ENCODE peak calls at places on chromosomes 11 and 22, in four cellular contexts. One of them, this sample, is unnamed.

GRCh38 chr11:2522636-2523255 is 77.9 kb downstream of the KCNQ1 start:
- DNase-seq in HepG2: no peak
- DNase-seq in K562: no peak
- DNase-seq in GM12878: no peak
- DNase-seq in this sample: peak; percentile 30

GRCh38 chr11:64261556-64262080 is 10.3 kb downstream of the PLCB3 start:
- DNase-seq in HepG2: no peak
- DNase-seq in GM12878: no peak
- DNase-seq in K562: no peak
- DNase-seq in this sample: no peak

GRCh38 chr11:127627629-127628462 is 627.3 kb upstream of the KIRREL3 start:
- DNase-seq in K562: no peak
- DNase-seq in HepG2: no peak
- DNase-seq in GM12878: no peak
- DNase-seq in this sample: no peak

GRCh38 chr11:112227002-112227401 is 774 bp downstream of the PTS start:
- DNase-seq in GM12878: no peak
- DNase-seq in HepG2: no peak
- DNase-seq in K562: peak; percentile 48
- DNase-seq in this sample: peak; percentile 35

GRCh38 chr11:86623736-86624135 is 48.7 kb downstream of the ME3 start:
- DNase-seq in HepG2: no peak
- DNase-seq in GM12878: no peak
- DNase-seq in K562: no peak
- DNase-seq in this sample: no peak

GRCh38 chr11:118343248-118343647 is 743 bp upstream of the CD3D start:
- DNase-seq in HepG2: no peak
- DNase-seq in GM12878: no peak
- DNase-seq in K562: no peak
- DNase-seq in this sample: no peak

GRCh38 chr11:65351511-65351910 is 3.0 kb upstream of the TIGD3 start:
- DNase-seq in HepG2: no peak
- DNase-seq in GM12878: no peak
- DNase-seq in K562: no peak
- DNase-seq in this sample: no peak

GRCh38 chr11:43639920-43640319 is 40.6 kb upstream of the HSD17B12 start:
- DNase-seq in HepG2: no peak
- DNase-seq in GM12878: no peak
- DNase-seq in K562: no peak
- DNase-seq in this sample: no peak

GRCh38 chr22:32202539-32203180 is 2.2 kb downstream of the RFPL2 start:
- DNase-seq in HepG2: peak; percentile 68
- DNase-seq in GM12878: no peak
- DNase-seq in K562: peak; percentile 22
- DNase-seq in this sample: peak; percentile 78

GRCh38 chr11:123213307-123213708 is 18.3 kb upstream of the CLMP start:
- DNase-seq in GM12878: no peak
- DNase-seq in HepG2: no peak
- DNase-seq in K562: no peak
- DNase-seq in this sample: no peak

GRCh38 chr11:22778642-22779041 is 51.0 kb downstream of the SVIP start:
- DNase-seq in HepG2: peak; percentile 4
- DNase-seq in K562: no peak
- DNase-seq in GM12878: no peak
- DNase-seq in this sample: peak; percentile 4

GRCh38 chr22:37472418-37473006 is 13.7 kb downstream of the MFNG start:
- DNase-seq in HepG2: peak; percentile 46
- DNase-seq in GM12878: no peak
- DNase-seq in K562: peak; percentile 38
- DNase-seq in this sample: peak; percentile 75

GRCh38 chr11:33742249-33742851 is 6.1 kb upstream of the CD59 start:
- DNase-seq in GM12878: no peak
- DNase-seq in HepG2: no peak
- DNase-seq in K562: no peak
- DNase-seq in this sample: peak; percentile 20

GRCh38 chr11:69799097-69799496 is 20.1 kb downstream of the FGF3 start:
- DNase-seq in GM12878: no peak
- DNase-seq in K562: no peak
- DNase-seq in HepG2: no peak
- DNase-seq in this sample: no peak

GRCh38 chr11:69800278-69800677 is 18.9 kb downstream of the FGF3 start:
- DNase-seq in GM12878: no peak
- DNase-seq in HepG2: no peak
- DNase-seq in K562: no peak
- DNase-seq in this sample: no peak

GRCh38 chr11:69801513-69802335 is 17.5 kb downstream of the FGF3 start:
- DNase-seq in K562: peak; percentile 47
- DNase-seq in GM12878: no peak
- DNase-seq in HepG2: peak; percentile 34
- DNase-seq in this sample: peak; percentile 75

GRCh38 chr11:69797737-69798528 is 21.3 kb downstream of the FGF3 start:
- DNase-seq in K562: no peak
- DNase-seq in HepG2: no peak
- DNase-seq in GM12878: no peak
- DNase-seq in this sample: no peak

DNA sequence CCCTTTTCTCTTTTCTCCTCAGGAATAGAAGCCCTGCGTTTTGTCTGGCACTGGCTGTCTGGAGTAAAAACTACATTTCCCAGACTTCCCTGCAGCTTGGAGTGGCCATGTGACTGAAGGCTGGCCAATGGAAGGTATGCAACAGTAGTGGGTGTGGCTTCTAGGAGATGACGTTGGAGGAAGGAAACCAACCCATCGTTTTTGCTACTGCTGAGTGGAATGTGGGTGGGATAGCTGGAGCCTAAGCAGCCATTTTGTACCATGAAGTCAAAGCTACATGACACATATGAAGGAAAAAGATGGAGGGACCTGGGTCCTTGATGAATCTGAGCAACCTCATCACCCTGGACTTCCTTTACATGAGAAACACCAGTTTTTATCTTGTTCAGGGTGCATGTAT is 19.6 kb downstream of the FGF3 start:
- DNase-seq in GM12878: no peak
- DNase-seq in HepG2: peak; percentile 23
- DNase-seq in K562: peak; percentile 67
- DNase-seq in this sample: peak; percentile 63
- TF ChIP-seq MAX in GM12878: no peak
- TF ChIP-seq MAX in HepG2: no peak
- TF ChIP-seq MAX in K562: no peak
- TF ChIP-seq MAX in this sample: no peak

DNA sequence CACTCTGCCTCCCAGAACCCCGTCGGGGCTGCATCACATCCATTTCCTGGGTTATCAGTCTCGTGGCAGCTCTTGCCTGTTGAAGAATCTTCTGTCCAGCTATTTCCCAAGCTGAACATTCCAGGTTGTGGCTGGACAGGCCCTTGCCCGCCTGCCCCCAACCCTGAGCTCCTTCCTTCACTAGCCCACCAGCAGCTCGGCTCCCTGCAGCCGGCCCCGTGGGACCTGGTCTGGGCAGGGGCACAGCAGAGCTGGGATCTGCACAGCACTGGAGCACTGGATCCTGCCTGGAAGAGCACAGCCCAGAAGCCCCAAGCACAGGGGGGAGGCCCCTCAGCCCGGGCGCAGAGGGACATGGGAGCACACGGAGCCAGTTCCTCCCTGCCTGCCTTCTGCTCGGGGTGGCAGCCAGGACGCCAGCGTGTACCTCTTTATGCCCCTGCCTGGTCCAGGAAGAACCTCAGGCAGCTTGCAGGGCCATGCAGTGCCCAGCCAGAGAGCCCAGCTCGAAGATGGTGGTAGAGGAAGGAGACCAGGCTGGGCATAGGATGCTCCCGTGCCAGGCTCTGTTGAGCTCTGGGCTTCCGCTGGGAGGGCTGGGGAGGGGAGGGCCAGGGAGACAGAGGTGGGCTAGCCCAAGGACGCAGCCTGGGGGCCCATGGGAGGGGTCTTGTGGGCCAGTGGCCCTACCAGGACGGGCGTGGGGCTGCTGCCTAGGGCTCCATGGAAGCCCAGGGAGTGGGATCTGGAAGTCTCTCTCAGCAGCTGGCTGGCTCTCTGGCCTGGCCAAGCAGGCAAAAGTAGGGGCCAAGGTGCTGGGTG is 16.6 kb upstream of the GNB1L start:
- DNase-seq in HepG2: no peak
- DNase-seq in GM12878: no peak
- DNase-seq in K562: no peak
- DNase-seq in this sample: no peak
- TF ChIP-seq FOXM1 in HepG2: no peak
- TF ChIP-seq FOXM1 in GM12878: no peak
- TF ChIP-seq FOXM1 in K562: no peak
- TF ChIP-seq FOXM1 in this sample: no peak

GRCh38 chr11:61254403-61255025 is 13.5 kb downstream of the PGA5 start:
- DNase-seq in HepG2: peak; percentile 57
- DNase-seq in K562: peak; percentile 80
- DNase-seq in GM12878: peak; percentile 25
- DNase-seq in this sample: peak; percentile 76
- TF ChIP-seq MAX in HepG2: no peak
- TF ChIP-seq MAX in K562: peak; percentile 29
- TF ChIP-seq MAX in GM12878: no peak
- TF ChIP-seq MAX in this sample: no peak

GRCh38 chr11:126312903-126313460 is 9.1 kb downstream of the DCPS start:
- DNase-seq in HepG2: no peak
- DNase-seq in GM12878: no peak
- DNase-seq in K562: no peak
- DNase-seq in this sample: no peak
- TF ChIP-seq FOXM1 in HepG2: no peak
- TF ChIP-seq FOXM1 in GM12878: no peak
- TF ChIP-seq FOXM1 in K562: no peak
- TF ChIP-seq FOXM1 in this sample: no peak

DNA sequence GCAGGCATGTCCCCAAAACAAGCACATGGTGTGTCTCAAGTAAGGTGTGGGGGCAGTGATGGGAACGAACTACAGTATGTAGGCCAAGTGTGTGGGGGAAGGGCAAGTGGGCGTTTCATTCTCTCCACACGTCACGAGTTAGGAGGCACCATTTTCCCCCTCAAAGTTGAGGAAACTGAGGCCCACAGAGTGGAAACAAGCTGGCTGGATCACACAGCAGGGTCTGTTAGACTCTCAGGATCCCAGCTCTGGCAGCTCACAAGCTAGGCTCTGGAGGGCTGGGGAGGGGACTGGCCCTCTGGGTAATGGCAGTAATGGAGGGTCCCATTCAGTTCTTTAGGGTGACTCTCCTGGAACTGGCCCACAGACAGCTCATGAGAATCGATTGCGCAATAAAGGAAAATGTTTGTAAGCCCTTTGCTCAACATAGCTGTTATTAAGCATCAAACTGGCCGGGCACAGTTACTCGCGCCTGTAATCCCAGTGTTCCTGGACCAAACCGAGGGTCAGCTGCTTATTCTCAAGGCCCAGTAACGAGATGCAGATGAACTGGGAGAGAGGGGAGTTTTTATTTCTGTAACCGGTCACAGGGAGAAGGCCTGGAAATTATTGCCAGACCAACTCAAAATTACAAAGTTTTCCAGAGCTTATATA is 24.1 kb upstream of the TUB start:
- DNase-seq in HepG2: no peak
- DNase-seq in K562: no peak
- DNase-seq in GM12878: no peak
- DNase-seq in this sample: no peak
- TF ChIP-seq MAX in HepG2: no peak
- TF ChIP-seq MAX in K562: no peak
- TF ChIP-seq MAX in GM12878: no peak
- TF ChIP-seq MAX in this sample: no peak

GRCh38 chr11:111046291-111046690 is 199.2 kb upstream of the POU2AF2 start:
- DNase-seq in K562: no peak
- DNase-seq in GM12878: no peak
- DNase-seq in HepG2: no peak
- DNase-seq in this sample: peak; percentile 29

GRCh38 chr11:111047376-111047775 is 198.1 kb upstream of the POU2AF2 start:
- DNase-seq in GM12878: no peak
- DNase-seq in K562: no peak
- DNase-seq in HepG2: no peak
- DNase-seq in this sample: no peak

GRCh38 chr11:111045408-111045806 is 200.1 kb upstream of the POU2AF2 start:
- DNase-seq in K562: no peak
- DNase-seq in HepG2: no peak
- DNase-seq in GM12878: no peak
- DNase-seq in this sample: no peak

GRCh38 chr11:111045874-111046273 is 199.7 kb upstream of the POU2AF2 start:
- DNase-seq in K562: no peak
- DNase-seq in HepG2: no peak
- DNase-seq in GM12878: no peak
- DNase-seq in this sample: no peak

DNA sequence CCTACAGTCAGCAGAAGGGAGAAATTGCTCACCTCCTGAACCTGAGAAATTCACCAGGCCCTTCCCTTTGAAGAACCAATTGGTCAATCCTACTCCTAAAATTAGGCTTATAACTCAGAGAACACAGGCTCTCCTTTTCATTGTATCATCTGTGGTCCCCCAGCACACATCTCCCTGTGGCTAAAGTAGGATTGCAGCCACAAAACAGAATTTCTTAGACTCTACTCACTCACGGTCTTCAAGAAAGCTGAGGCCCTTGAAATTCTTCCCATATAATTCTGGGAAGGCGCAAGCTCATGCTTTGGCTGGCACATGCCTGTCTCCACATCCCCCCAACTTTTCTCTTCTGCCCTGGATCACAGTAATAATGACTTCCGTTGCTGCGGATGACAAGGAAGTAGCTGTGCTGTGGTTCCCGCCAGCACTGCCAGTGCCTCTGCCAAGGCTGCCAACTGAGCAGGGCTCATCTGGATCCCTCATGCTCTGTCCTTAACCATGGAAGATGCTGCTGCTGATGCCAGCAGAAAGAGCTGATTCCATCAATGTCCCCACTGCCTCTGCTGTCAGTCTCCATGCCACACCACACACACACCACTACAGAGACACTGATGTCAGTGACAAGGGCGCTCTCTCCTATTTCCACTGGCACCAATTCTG is 200.6 kb upstream of the POU2AF2 start:
- DNase-seq in HepG2: no peak
- DNase-seq in GM12878: no peak
- DNase-seq in K562: no peak
- DNase-seq in this sample: peak; percentile 35
- TF ChIP-seq FOXM1 in HepG2: no peak
- TF ChIP-seq FOXM1 in GM12878: no peak
- TF ChIP-seq FOXM1 in K562: no peak
- TF ChIP-seq FOXM1 in this sample: no peak

DNA sequence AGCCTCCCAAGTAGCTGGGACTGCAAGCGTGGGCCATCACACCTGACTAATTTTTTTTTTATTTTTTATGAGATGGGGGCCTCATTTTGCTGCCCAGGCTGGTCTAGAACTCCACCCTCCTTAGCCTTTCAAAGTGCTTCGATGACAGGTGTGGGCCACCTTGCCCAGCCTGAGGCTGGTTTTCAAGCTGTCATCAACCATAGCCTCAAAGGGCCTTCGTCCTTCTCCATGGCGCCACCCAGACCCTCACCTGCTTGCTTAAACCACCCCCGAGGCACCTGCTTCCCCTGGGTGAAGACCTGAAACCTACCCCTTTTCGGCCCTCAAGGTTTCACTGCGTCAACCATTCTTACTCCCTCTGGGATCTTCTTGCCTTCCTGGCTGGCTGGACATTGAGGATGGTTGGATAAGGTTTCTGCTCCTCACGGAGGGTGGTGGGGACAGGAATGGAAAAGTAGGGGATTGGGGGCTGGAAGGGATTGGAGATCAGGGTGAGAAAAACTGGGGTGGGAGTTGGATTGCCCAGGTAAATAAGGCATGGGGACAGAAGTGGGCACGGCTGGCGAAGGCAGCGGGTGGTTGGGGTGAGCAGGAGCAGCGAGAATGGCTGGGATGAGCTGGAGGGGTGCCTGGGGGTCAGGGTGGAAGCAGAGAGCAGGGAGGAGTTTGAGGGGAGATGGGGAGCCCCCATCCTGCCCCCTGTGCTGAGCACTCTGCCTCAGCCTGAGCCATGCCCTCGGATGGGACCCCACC is 2.8 kb upstream of the ACR start:
- DNase-seq in K562: no peak
- DNase-seq in GM12878: no peak
- DNase-seq in HepG2: no peak
- DNase-seq in this sample: no peak
- TF ChIP-seq MAX in K562: no peak
- TF ChIP-seq MAX in GM12878: no peak
- TF ChIP-seq MAX in HepG2: no peak
- TF ChIP-seq MAX in this sample: no peak